ENCODE peak calls at places on chromosomes 7 and 10, in four cellular contexts. C is NCI-H2029 treated with DMSO at 0.1 percent for 48 hours, X is left ventricle myocardium superior, Y is pons. Q is an unnamed sample.

GRCh38 chr10:91552706-91553105 is 80.2 kb downstream of the PPP1R3C start:
- DNase-seq in C (no peak), X (peak; percentile 58), Y (no peak), Q (no peak)

GRCh38 chr7:87687653-87688254 is 59.6 kb downstream of the RUNDC3B start:
- DNase-seq in C (no peak), X (no peak), Y (peak; percentile 24), Q (no peak)

GRCh38 chr10:30763933-30764332 is 134.4 kb upstream of the LYZL2 start:
- DNase-seq in C (no peak), X (no peak), Y (peak; percentile 45), Q (no peak)

GRCh38 chr10:21919906-21920305 is 83.6 kb downstream of the DNAJC1 start:
- DNase-seq in C (no peak), X (no peak), Y (no peak), Q (no peak)

GRCh38 chr10:8044908-8045727 is 9.4 kb upstream of the GATA3 start:
- DNase-seq in C (no peak), X (no peak), Y (no peak), Q (no peak)

GRCh38 chr7:13189712-13190111 is 502.3 kb downstream of the ARL4A start:
- DNase-seq in C (no peak), X (no peak), Y (no peak), Q (no peak)

GRCh38 chr7:137760111-137760510 is 86.7 kb downstream of the DGKI start:
- DNase-seq in C (no peak), X (no peak), Y (peak; percentile 36), Q (peak; percentile 39)

GRCh38 chr7:71735961-71736556 is 604.1 kb downstream of the GALNT17 start:
- DNase-seq in C (peak; percentile 32), X (peak; percentile 53), Y (peak; percentile 62), Q (peak; percentile 55)

GRCh38 chr7:93948873-93949272 is 27.3 kb downstream of the GNG11 start:
- DNase-seq in C (no peak), X (no peak), Y (no peak), Q (no peak)

GRCh38 chr10:129078322-129078721 is 388.7 kb upstream of the MGMT start:
- DNase-seq in C (no peak), X (no peak), Y (peak; percentile 39), Q (no peak)

GRCh38 chr10:103761075-103761920 is 94.1 kb downstream of the SH3PXD2A start:
- DNase-seq in C (peak; percentile 71), X (no peak), Y (no peak), Q (no peak)

GRCh38 chr7:27182285-27182827 is 2.7 kb downstream of the HOXA11 start:
- DNase-seq in C (no peak), X (no peak), Y (no peak), Q (no peak)

GRCh38 chr7:77528368-77528767 is 8.7 kb upstream of the PTPN12 start:
- DNase-seq in C (no peak), X (no peak), Y (no peak), Q (no peak)

GRCh38 chr7:2968616-2969397 is 74.9 kb downstream of the CARD11 start:
- DNase-seq in C (no peak), X (no peak), Y (no peak), Q (no peak)

GRCh38 chr10:58027431-58027830 is 240.3 kb downstream of the IPMK start:
- DNase-seq in C (no peak), X (no peak), Y (no peak), Q (no peak)

GRCh38 chr7:152579070-152579469 is 96.9 kb downstream of the XRCC2 start:
- DNase-seq in C (no peak), X (no peak), Y (no peak), Q (no peak)

GRCh38 chr7:42621543-42622219 is 290.2 kb downstream of the C7orf25 start:
- DNase-seq in C (no peak), X (no peak), Y (no peak), Q (no peak)

GRCh38 chr7:149716007-149716931 is 57.1 kb downstream of the ZNF467 start:
- DNase-seq in C (no peak), X (no peak), Y (no peak), Q (no peak)

GRCh38 chr10:18010050-18010449 is 58.3 kb downstream of the SLC39A12 start:
- DNase-seq in C (no peak), X (no peak), Y (no peak), Q (no peak)

GRCh38 chr7:50409856-50410468 is 40.2 kb downstream of the FIGNL1 start:
- DNase-seq in C (no peak), X (no peak), Y (peak; percentile 19), Q (no peak)

GRCh38 chr10:70575874-70576802 is 26.4 kb downstream of the PRF1 start:
- DNase-seq in C (peak; percentile 54), X (peak; percentile 69), Y (peak; percentile 54), Q (peak; percentile 66)

GRCh38 chr10:91090761-91091529 is 129.5 kb upstream of the PCGF5 start:
- DNase-seq in C (no peak), X (no peak), Y (no peak), Q (no peak)

GRCh38 chr10:132829403-132829802 is 43.5 kb upstream of the NKX6-2 start:
- DNase-seq in C (no peak), X (no peak), Y (no peak), Q (no peak)

GRCh38 chr10:75332081-75332480 is 69.5 kb downstream of the ZNF503 start:
- DNase-seq in C (no peak), X (no peak), Y (no peak), Q (no peak)

GRCh38 chr7:55006499-55006898 is 12.3 kb upstream of the EGFR start:
- DNase-seq in C (no peak), X (peak; percentile 36), Y (no peak), Q (no peak)

GRCh38 chr10:8688881-8689280 is 634.4 kb downstream of the GATA3 start:
- DNase-seq in C (no peak), X (no peak), Y (no peak), Q (no peak)

GRCh38 chr7:16984346-16984745 is 102.6 kb upstream of the AGR3 start:
- DNase-seq in C (no peak), X (no peak), Y (peak; percentile 83), Q (no peak)

GRCh38 chr7:116547347-116547746 is 22.5 kb downstream of the CAV1 start:
- DNase-seq in C (no peak), X (no peak), Y (no peak), Q (no peak)

GRCh38 chr10:116809528-116810500 is 39.5 kb upstream of the ENO4 start:
- DNase-seq in C (no peak), X (no peak), Y (no peak), Q (no peak)

GRCh38 chr7:29146888-29147609 is 712 bp upstream of the CPVL start:
- DNase-seq in C (peak; percentile 17), X (peak; percentile 79), Y (no peak), Q (peak; percentile 29)

GRCh38 chr7:99123571-99124033 is 20.3 kb downstream of the SMURF1 start:
- DNase-seq in C (no peak), X (no peak), Y (no peak), Q (no peak)

GRCh38 chr10:17237915-17238444 is 9.9 kb downstream of the VIM start:
- DNase-seq in C (no peak), X (no peak), Y (no peak), Q (no peak)

GRCh38 chr10:124125305-124126116 is 32.1 kb upstream of the CHST15 start:
- DNase-seq in C (no peak), X (no peak), Y (no peak), Q (no peak)

GRCh38 chr7:107969856-107970255 is 33.1 kb downstream of the LAMB1 start:
- DNase-seq in C (peak; percentile 19), X (peak; percentile 63), Y (no peak), Q (no peak)

GRCh38 chr10:131043039-131043691 is 268.4 kb downstream of the TCERG1L start:
- DNase-seq in C (peak; percentile 55), X (no peak), Y (no peak), Q (no peak)

GRCh38 chr10:93599335-93599734 is 1.7 kb downstream of the RBP4 start:
- DNase-seq in C (no peak), X (no peak), Y (no peak), Q (no peak)

GRCh38 chr10:103276941-103277712 is at the start of gene INA:
- DNase-seq in C (peak; percentile 13), X (no peak), Y (no peak), Q (no peak)

GRCh38 chr10:127977368-127978009 is 70.6 kb downstream of the PTPRE start:
- DNase-seq in C (no peak), X (peak; percentile 83), Y (peak; percentile 90), Q (peak; percentile 86)